ENCODE peak calls at places on chromosomes 6 and 20, in four cellular contexts. X is CD8-positive, alpha-beta T cell; M is PC-3; S is thoracic aorta. J is an unnamed sample.

GRCh38 chr6:27591660-27592059 is 118.8 kb upstream of the ZNF184 start:
- DNase-seq in X (no peak), M (peak), S (no peak), J (no peak)

GRCh38 chr20:38892091-38892981 is 33.9 kb upstream of the FAM83D start:
- DNase-seq in X (no peak), M (no peak), S (no peak), J (no peak)

GRCh38 chr6:136959471-136959891 is 37.4 kb downstream of the SLC35D3 start:
- DNase-seq in X (no peak), M (no peak), S (no peak), J (no peak)

GRCh38 chr20:38141154-38141888 is 23.7 kb downstream of the TGM2 start:
- DNase-seq in X (no peak), M (no peak), S (no peak), J (no peak)

GRCh38 chr6:168071620-168072019 is 7.4 kb downstream of the FRMD1 start:
- DNase-seq in X (no peak), M (peak), S (no peak), J (no peak)

GRCh38 chr20:35702051-35702823 is 3.0 kb downstream of the ROMO1 start:
- DNase-seq in X (no peak), M (no peak), S (no peak), J (no peak)

GRCh38 chr6:88869263-88870023 is 94.0 kb downstream of the RNGTT start:
- DNase-seq in X (no peak), M (peak), S (no peak), J (no peak)

GRCh38 chr20:3871549-3872265 is 17.5 kb upstream of the PANK2 start:
- DNase-seq in X (no peak), M (peak), S (no peak), J (no peak)

GRCh38 chr20:44896583-44896982 is 11.1 kb downstream of the YWHAB start:
- DNase-seq in X (no peak), M (no peak), S (no peak), J (no peak)

GRCh38 chr6:33018904-33019303 is 9.5 kb upstream of the HLA-DOA start:
- DNase-seq in X (no peak), M (no peak), S (no peak), J (no peak)

GRCh38 chr6:45690846-45691245 is 313.1 kb upstream of the SUPT3H start:
- DNase-seq in X (no peak), M (peak), S (no peak), J (no peak)

GRCh38 chr6:169263836-169264608 is 10.4 kb upstream of the THBS2 start:
- DNase-seq in X (no peak), M (peak), S (no peak), J (no peak)

GRCh38 chr20:38685853-38686473 is 38.3 kb upstream of the SLC32A1 start:
- DNase-seq in X (peak), M (peak), S (no peak), J (no peak)

GRCh38 chr20:62652894-62653305 is 10.6 kb downstream of the SLCO4A1 start:
- DNase-seq in X (no peak), M (no peak), S (no peak), J (no peak)

GRCh38 chr20:17594443-17594842 is 24.6 kb downstream of the DSTN start:
- DNase-seq in X (no peak), M (peak), S (no peak), J (peak)

GRCh38 chr6:5335020-5335419 is 73.7 kb downstream of the FARS2 start:
- DNase-seq in X (no peak), M (no peak), S (no peak), J (no peak)

GRCh38 chr6:1739220-1739619 is 129.5 kb downstream of the FOXC1 start:
- DNase-seq in X (no peak), M (no peak), S (no peak), J (no peak)

GRCh38 chr20:63141531-63141930 is 74.4 kb downstream of the YTHDF1 start:
- DNase-seq in X (no peak), M (no peak), S (no peak), J (no peak)

GRCh38 chr6:111307275-111307858 is 175.7 kb downstream of the REV3L start:
- DNase-seq in X (no peak), M (peak), S (no peak), J (no peak)

GRCh38 chr20:58650776-58651547 is at the start of gene STX16:
- DNase-seq in X (peak), M (peak), S (peak), J (peak)
- TF ChIP-seq CTCF in X (peak), M (peak), S (peak), J (peak)

DNA sequence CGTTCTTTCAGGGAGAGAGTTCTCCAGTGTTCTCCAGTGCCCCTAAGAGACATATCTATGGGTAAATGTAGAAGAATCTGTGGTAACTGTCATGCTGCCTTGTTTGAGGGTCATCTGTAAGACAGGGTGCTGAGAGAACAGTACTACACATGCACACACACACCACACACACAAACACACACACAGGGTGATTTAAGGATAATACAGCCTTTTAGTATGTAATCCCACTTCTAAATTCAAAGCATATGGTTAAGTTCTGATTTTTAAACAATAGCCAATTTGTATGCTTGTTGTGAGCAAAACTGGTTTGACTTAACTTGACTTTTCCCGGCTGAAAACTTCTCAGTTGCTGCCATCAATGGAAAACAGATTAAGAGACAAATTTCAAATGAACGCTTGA is 241.8 kb downstream of the ADGRG6 start:
- DNase-seq in X (no peak), M (no peak), S (no peak), J (no peak)
- TF ChIP-seq CTCF in X (no peak), M (no peak), S (no peak), J (no peak)

GRCh38 chr6:20955751-20956150 is 421.5 kb downstream of the CDKAL1 start:
- DNase-seq in X (no peak), M (no peak), S (no peak), J (no peak)

GRCh38 chr6:20952605-20953004 is 418.3 kb downstream of the CDKAL1 start:
- DNase-seq in X (no peak), M (peak), S (no peak), J (no peak)

GRCh38 chr6:20954325-20954724 is 420.1 kb downstream of the CDKAL1 start:
- DNase-seq in X (no peak), M (no peak), S (no peak), J (no peak)

GRCh38 chr6:20948531-20948930 is 414.3 kb downstream of the CDKAL1 start:
- DNase-seq in X (no peak), M (no peak), S (no peak), J (no peak)

GRCh38 chr6:20953019-20953418 is 418.8 kb downstream of the CDKAL1 start:
- DNase-seq in X (no peak), M (no peak), S (no peak), J (no peak)
- TF ChIP-seq CTCF in X (no peak), M (peak), S (no peak), J (no peak)

GRCh38 chr20:11588875-11589274 is 328.8 kb upstream of the BTBD3 start:
- DNase-seq in X (no peak), M (no peak), S (no peak), J (no peak)

GRCh38 chr20:11581271-11581670 is 336.4 kb upstream of the BTBD3 start:
- DNase-seq in X (no peak), M (peak), S (no peak), J (no peak)

GRCh38 chr20:11582073-11582472 is 335.6 kb upstream of the BTBD3 start:
- DNase-seq in X (no peak), M (no peak), S (no peak), J (no peak)

GRCh38 chr20:11585752-11586352 is 331.8 kb upstream of the BTBD3 start:
- DNase-seq in X (no peak), M (peak), S (no peak), J (no peak)
- TF ChIP-seq CTCF in X (no peak), M (peak), S (no peak), J (no peak)

GRCh38 chr6:141677598-141678211 is 455.0 kb upstream of the GJE1 start:
- DNase-seq in X (no peak), M (peak), S (no peak), J (no peak)

GRCh38 chr6:141675957-141676356 is 456.8 kb upstream of the GJE1 start:
- DNase-seq in X (no peak), M (peak), S (no peak), J (no peak)
- TF ChIP-seq CTCF in X (no peak), M (peak), S (no peak), J (no peak)